ENCODE peak calls at places on chromosomes 4 and X, in six cellular contexts. Z is activated T-cell treated with anti-CD3 and anti-CD28 coated beads for 24 hours; T is COR-L47; S is lung; Y is stimulated activated CD8-positive, alpha-beta memory T cell treated with anti-CD3 and anti-CD28 coated beads, Interleukin-2, amount 100 ng/mL, for 48 hours; M is effector CD4-positive, alpha-beta T cell. D is an unnamed sample.

GRCh38 chr4:87270144-87270543 is 49.7 kb upstream of the KLHL8 start:
- DNase-seq in Z (no peak), T (peak), S (no peak), Y (no peak), M (no peak), D (no peak)

GRCh38 chr4:76498550-76498949 is 63.5 kb downstream of the SHROOM3 start:
- DNase-seq in Z (no peak), T (no peak), S (no peak), Y (no peak), M (no peak), D (no peak)

GRCh38 chrX:103782640-103783039 is 6.0 kb downstream of the PLP1 start:
- DNase-seq in Z (no peak), T (no peak), S (no peak), Y (no peak), M (no peak), D (peak)

GRCh38 chr4:66906314-66906713 is 639.0 kb downstream of the CENPC start:
- DNase-seq in Z (no peak), T (peak), S (no peak), Y (no peak), M (no peak), D (no peak)

GRCh38 chr4:34619531-34620109 is 1624.7 kb downstream of the ARAP2 start:
- DNase-seq in Z (no peak), T (no peak), S (no peak), Y (no peak), M (no peak), D (no peak)

GRCh38 chr4:67459164-67459563 is 86.1 kb downstream of the CENPC start:
- DNase-seq in Z (no peak), T (no peak), S (no peak), Y (no peak), M (no peak), D (no peak)

GRCh38 chr4:99400831-99401230 is 34.3 kb downstream of the ADH7 start:
- DNase-seq in Z (no peak), T (no peak), S (no peak), Y (no peak), M (no peak), D (no peak)

GRCh38 chr4:71293705-71294104 is 45.1 kb upstream of the SLC4A4 start:
- DNase-seq in Z (no peak), T (no peak), S (no peak), Y (no peak), M (no peak), D (no peak)

GRCh38 chrX:148813422-148813821 is 313.0 kb downstream of the AFF2 start:
- DNase-seq in Z (no peak), T (no peak), S (no peak), Y (no peak), M (no peak), D (no peak)

GRCh38 chr4:77695769-77696168 is 90.1 kb downstream of the CXCL13 start:
- DNase-seq in Z (no peak), T (no peak), S (no peak), Y (no peak), M (no peak), D (no peak)

D was measured in retina.